ENCODE peak calls at places on chromosome 16, in nine cellular contexts. V is AG09319, U is progenitor cell of endocrine pancreas, Q is mammary epithelial cell, L is sigmoid colon, X is Caco-2, P is activated B cell treated with CpG ODN at 0.5 μM for 24 hours, T is fibroblast of lung, Z is left ventricle myocardium inferior. G is an unnamed sample.

GRCh38 chr16:16075463-16076399 is 126.3 kb downstream of the ABCC1 start:
- DNase-seq in L (peak), X (no peak), Q (no peak), U (no peak), P (no peak), T (peak), V (peak), Z (peak), G (no peak)

GRCh38 chr16:81181013-81181720 is 57.3 kb upstream of the BCO1 start:
- DNase-seq in U (peak), X (peak), V (peak), Z (peak), Q (peak), L (peak), P (no peak), T (peak), G (peak)

GRCh38 chr16:19512297-19512696 is 9.6 kb downstream of the GDE1 start:
- DNase-seq in X (no peak), U (no peak), Z (no peak), Q (no peak), V (no peak), T (no peak), P (no peak), L (no peak), G (no peak)

GRCh38 chr16:68275611-68276191 is 11.4 kb downstream of the SLC7A6 start:
- DNase-seq in P (no peak), X (no peak), U (no peak), T (no peak), Q (peak), Z (no peak), V (no peak), L (no peak), G (no peak)

GRCh38 chr16:57559075-57559790 is 16.8 kb downstream of the ADGRG5 start:
- DNase-seq in T (no peak), V (no peak), X (no peak), U (no peak), P (no peak), Q (no peak), Z (no peak), L (no peak), G (peak)

GRCh38 chr16:56610017-56610608 is 1.7 kb downstream of the MT2A start:
- DNase-seq in Z (no peak), Q (peak), P (no peak), L (peak), X (no peak), U (no peak), V (no peak), T (peak), G (no peak)

GRCh38 chr16:88977028-88977844 is at the start of gene CBFA2T3:
- DNase-seq in X (no peak), U (no peak), T (peak), Q (no peak), P (no peak), L (peak), V (no peak), Z (peak), G (no peak)

GRCh38 chr16:11093578-11094074 is 149.3 kb downstream of the CLEC16A start:
- DNase-seq in Q (no peak), Z (no peak), T (no peak), U (no peak), L (peak), V (no peak), P (no peak), X (no peak), G (no peak)

GRCh38 chr16:75653926-75654325 is 6.4 kb downstream of the TERF2IP start:
- DNase-seq in P (no peak), T (no peak), V (peak), U (no peak), X (no peak), Z (no peak), Q (no peak), L (no peak), G (no peak)

GRCh38 chr16:22970191-22970845 is 156.4 kb downstream of the HS3ST2 start:
- DNase-seq in U (no peak), T (no peak), X (no peak), Z (no peak), Q (no peak), P (no peak), L (no peak), V (no peak), G (peak)

GRCh38 chr16:4376126-4376819 is 4.6 kb downstream of the VASN start:
- DNase-seq in X (no peak), L (peak), U (no peak), Z (peak), T (peak), Q (no peak), P (no peak), V (peak), G (peak)

GRCh38 chr16:7350801-7351200 is 18.2 kb downstream of the RBFOX1 start:
- DNase-seq in L (no peak), V (no peak), Z (no peak), T (no peak), U (no peak), X (no peak), Q (no peak), P (no peak), G (no peak)

GRCh38 chr16:83040174-83040573 is 413.4 kb downstream of the CDH13 start:
- DNase-seq in P (no peak), Z (no peak), U (no peak), Q (peak), X (no peak), V (no peak), L (no peak), T (peak), G (no peak)

GRCh38 chr16:83045790-83046189 is 419.0 kb downstream of the CDH13 start:
- DNase-seq in V (no peak), T (peak), L (no peak), X (no peak), Q (no peak), Z (no peak), P (no peak), U (no peak), G (no peak)

GRCh38 chr16:83046664-83047063 is 419.9 kb downstream of the CDH13 start:
- DNase-seq in U (no peak), T (no peak), Z (no peak), Q (no peak), P (no peak), X (no peak), L (no peak), V (no peak), G (no peak)

GRCh38 chr16:83044589-83044988 is 417.8 kb downstream of the CDH13 start:
- DNase-seq in Z (no peak), X (no peak), U (no peak), L (no peak), V (no peak), Q (no peak), P (no peak), T (no peak), G (no peak)
- TF ChIP-seq CTCF in Z (no peak), X (no peak), U (no peak), L (no peak), V (no peak), Q (no peak), P (no peak), T (no peak), G (no peak)

GRCh38 chr16:31199430-31200041 is 3.0 kb downstream of the PYCARD start:
- DNase-seq in T (no peak), Z (no peak), V (no peak), P (no peak), L (no peak), Q (no peak), U (no peak), X (no peak), G (no peak)

GRCh38 chr16:31201511-31202401 is 804 bp downstream of the PYCARD start:
- DNase-seq in Z (peak), V (no peak), X (no peak), U (peak), L (no peak), P (peak), Q (peak), T (peak), G (no peak)

GRCh38 chr16:31198207-31198882 is 4.2 kb downstream of the PYCARD start:
- DNase-seq in V (no peak), Q (no peak), T (no peak), U (no peak), X (no peak), Z (no peak), P (no peak), L (no peak), G (no peak)

GRCh38 chr16:31202402-31203385 is at the start of gene PYCARD:
- DNase-seq in P (peak), Z (peak), X (no peak), U (peak), V (no peak), T (peak), L (peak), Q (peak), G (no peak)

GRCh38 chr16:31200821-31201510 is 1.6 kb downstream of the PYCARD start:
- DNase-seq in Z (no peak), Q (no peak), V (no peak), P (no peak), X (peak), U (no peak), T (peak), L (no peak), G (no peak)
- TF ChIP-seq CTCF in Z (no peak), Q (no peak), V (peak), P (no peak), X (no peak), U (no peak), T (no peak), L (no peak), G (no peak)

DNA sequence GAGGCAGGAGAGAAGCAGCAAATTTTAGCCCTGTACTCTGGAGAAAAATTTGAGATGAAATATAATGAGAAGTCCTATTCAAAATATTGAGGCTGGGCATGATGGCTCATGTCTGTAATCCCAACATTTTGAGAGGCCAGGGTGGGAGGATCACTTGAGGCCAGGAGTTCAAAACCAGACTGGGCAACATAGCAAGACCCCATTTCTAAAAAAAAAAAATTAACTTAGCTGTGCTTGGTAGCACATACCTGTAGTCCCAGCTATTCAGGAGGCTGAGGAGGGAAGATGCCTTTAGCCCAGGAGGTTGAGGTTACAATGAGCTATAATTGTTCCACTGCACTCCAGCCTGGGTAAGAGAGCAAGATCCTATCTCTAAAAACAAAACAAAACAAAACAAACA is 103.4 kb downstream of the CACNG3 start:
- DNase-seq in L (no peak), X (no peak), P (no peak), Z (no peak), Q (no peak), U (no peak), T (no peak), V (no peak), G (no peak)
- TF ChIP-seq CTCF in L (no peak), X (no peak), P (no peak), Z (no peak), Q (no peak), U (no peak), T (no peak), V (no peak), G (no peak)

GRCh38 chr16:273547-274421 is 2.0 kb downstream of the RGS11 start:
- DNase-seq in U (no peak), P (no peak), Z (no peak), T (no peak), V (no peak), X (no peak), Q (no peak), L (no peak), G (no peak)
- TF ChIP-seq CTCF in U (no peak), P (no peak), Z (no peak), T (no peak), V (no peak), X (no peak), Q (no peak), L (no peak), G (no peak)

DNA sequence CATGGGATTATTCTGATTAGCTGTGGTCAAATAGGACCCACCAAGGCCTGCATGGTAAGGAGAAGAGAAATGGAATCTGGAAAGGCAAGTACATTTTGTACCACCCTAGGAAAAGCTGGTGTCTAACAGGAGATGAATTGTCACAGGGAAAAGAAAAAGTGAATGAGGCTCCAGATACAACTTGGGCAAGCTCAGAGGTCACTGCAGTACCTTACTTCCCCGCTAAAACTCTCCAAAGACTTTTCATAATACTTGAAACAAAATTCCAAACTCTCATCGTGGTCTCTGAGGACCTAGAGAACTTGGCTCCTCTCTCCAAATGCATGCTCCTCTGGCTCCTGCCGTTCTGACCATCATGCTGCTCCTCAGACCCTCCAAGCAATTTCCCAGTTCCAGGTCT is 262.8 kb downstream of the GRIN2A start:
- DNase-seq in L (no peak), T (no peak), Q (no peak), Z (no peak), P (no peak), V (no peak), U (no peak), X (no peak), G (no peak)
- TF ChIP-seq CTCF in L (no peak), T (no peak), Q (no peak), Z (no peak), P (no peak), V (no peak), U (no peak), X (no peak), G (no peak)

G was measured in osteocyte.